ENCODE peak calls at places on chromosomes 4 and X, in nine cellular contexts. One of them, this sample, is unnamed.

GRCh38 chr4:163554870-163555465 is 60.5 kb downstream of the TMA16 start:
- DNase-seq in GM10248: no peak
- DNase-seq in lung: no peak
- DNase-seq in left lung: no peak
- DNase-seq in cardiac fibroblast: peak; percentile 39
- DNase-seq in psoas muscle: no peak
- DNase-seq in heart left ventricle: no peak
- DNase-seq in neural crest cell: no peak
- DNase-seq in testis: no peak
- DNase-seq in this sample: no peak

GRCh38 chr4:30630431-30630830 is 89.7 kb upstream of the PCDH7 start:
- DNase-seq in GM10248: no peak
- DNase-seq in psoas muscle: no peak
- DNase-seq in left lung: no peak
- DNase-seq in heart left ventricle: no peak
- DNase-seq in testis: no peak
- DNase-seq in cardiac fibroblast: no peak
- DNase-seq in neural crest cell: no peak
- DNase-seq in lung: no peak
- DNase-seq in this sample: no peak

GRCh38 chr4:47122592-47123291 is 91.4 kb downstream of the GABRB1 start:
- DNase-seq in heart left ventricle: no peak
- DNase-seq in psoas muscle: no peak
- DNase-seq in testis: peak; percentile 77
- DNase-seq in left lung: no peak
- DNase-seq in lung: peak; percentile 52
- DNase-seq in cardiac fibroblast: peak; percentile 85
- DNase-seq in GM10248: peak; percentile 57
- DNase-seq in neural crest cell: peak; percentile 65
- DNase-seq in this sample: peak; percentile 79

GRCh38 chr4:48898733-48899431 is 7.7 kb downstream of the OCIAD2 start:
- DNase-seq in psoas muscle: no peak
- DNase-seq in left lung: no peak
- DNase-seq in testis: no peak
- DNase-seq in GM10248: no peak
- DNase-seq in cardiac fibroblast: peak; percentile 37
- DNase-seq in lung: no peak
- DNase-seq in heart left ventricle: no peak
- DNase-seq in neural crest cell: no peak
- DNase-seq in this sample: no peak

GRCh38 chr4:73709461-73710033 is 30.8 kb upstream of the CXCL8 start:
- DNase-seq in left lung: no peak
- DNase-seq in cardiac fibroblast: no peak
- DNase-seq in testis: no peak
- DNase-seq in GM10248: no peak
- DNase-seq in neural crest cell: no peak
- DNase-seq in lung: no peak
- DNase-seq in heart left ventricle: no peak
- DNase-seq in psoas muscle: no peak
- DNase-seq in this sample: no peak

GRCh38 chrX:150085881-150086280 is 147.6 kb upstream of the EOLA2 start:
- DNase-seq in testis: no peak
- DNase-seq in neural crest cell: no peak
- DNase-seq in lung: no peak
- DNase-seq in psoas muscle: no peak
- DNase-seq in cardiac fibroblast: peak; percentile 28
- DNase-seq in GM10248: no peak
- DNase-seq in left lung: no peak
- DNase-seq in heart left ventricle: no peak
- DNase-seq in this sample: no peak

GRCh38 chr4:68748181-68748981 is 67.4 kb upstream of the UGT2B10 start:
- DNase-seq in testis: no peak
- DNase-seq in lung: no peak
- DNase-seq in neural crest cell: no peak
- DNase-seq in left lung: no peak
- DNase-seq in cardiac fibroblast: no peak
- DNase-seq in heart left ventricle: no peak
- DNase-seq in psoas muscle: no peak
- DNase-seq in GM10248: no peak
- DNase-seq in this sample: no peak

GRCh38 chr4:142278663-142279062 is 567.4 kb downstream of the INPP4B start:
- DNase-seq in left lung: no peak
- DNase-seq in neural crest cell: no peak
- DNase-seq in heart left ventricle: no peak
- DNase-seq in GM10248: no peak
- DNase-seq in psoas muscle: no peak
- DNase-seq in cardiac fibroblast: no peak
- DNase-seq in testis: no peak
- DNase-seq in lung: no peak
- DNase-seq in this sample: no peak

GRCh38 chrX:121308276-121308805 is 260.9 kb downstream of the GLUD2 start:
- DNase-seq in neural crest cell: peak; percentile 1
- DNase-seq in testis: peak; percentile 37
- DNase-seq in cardiac fibroblast: peak; percentile 71
- DNase-seq in psoas muscle: no peak
- DNase-seq in left lung: no peak
- DNase-seq in lung: no peak
- DNase-seq in GM10248: peak; percentile 32
- DNase-seq in heart left ventricle: no peak
- DNase-seq in this sample: peak; percentile 6

GRCh38 chrX:11665144-11666040 is at the start of gene ARHGAP6:
- DNase-seq in lung: no peak
- DNase-seq in psoas muscle: peak; percentile 49
- DNase-seq in heart left ventricle: peak; percentile 73
- DNase-seq in left lung: peak; percentile 49
- DNase-seq in neural crest cell: peak; percentile 34
- DNase-seq in testis: peak; percentile 50
- DNase-seq in GM10248: peak; percentile 31
- DNase-seq in cardiac fibroblast: peak; percentile 72
- DNase-seq in this sample: peak; percentile 37

DNA sequence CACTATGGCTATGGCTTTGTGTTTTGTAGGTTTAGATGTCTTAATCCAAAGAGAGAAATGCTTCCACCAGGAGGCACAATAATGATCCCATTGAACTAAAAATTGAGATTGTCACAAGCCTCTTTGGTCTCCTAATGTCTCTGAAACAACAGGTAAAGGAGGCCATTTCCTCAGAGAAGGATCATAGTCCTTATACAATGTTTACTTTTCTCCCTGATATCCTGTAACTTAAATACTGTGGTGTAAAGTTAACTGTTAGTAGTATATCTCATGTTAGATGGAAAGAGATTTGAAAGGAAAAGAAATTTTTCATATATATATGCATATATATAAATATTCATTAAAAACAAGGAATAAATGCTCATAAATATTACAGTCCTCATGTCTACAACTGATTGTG is 1230.5 kb downstream of the PCDH18 start:
- DNase-seq in neural crest cell: no peak
- DNase-seq in GM10248: no peak
- DNase-seq in left lung: no peak
- DNase-seq in psoas muscle: no peak
- DNase-seq in cardiac fibroblast: no peak
- DNase-seq in lung: no peak
- DNase-seq in heart left ventricle: no peak
- DNase-seq in testis: no peak
- DNase-seq in this sample: no peak
- TF ChIP-seq CTCF in neural crest cell: no peak
- TF ChIP-seq CTCF in GM10248: no peak
- TF ChIP-seq CTCF in left lung: no peak
- TF ChIP-seq CTCF in psoas muscle: no peak
- TF ChIP-seq CTCF in cardiac fibroblast: no peak
- TF ChIP-seq CTCF in lung: no peak
- TF ChIP-seq CTCF in heart left ventricle: no peak
- TF ChIP-seq CTCF in testis: no peak
- TF ChIP-seq CTCF in this sample: no peak

DNA sequence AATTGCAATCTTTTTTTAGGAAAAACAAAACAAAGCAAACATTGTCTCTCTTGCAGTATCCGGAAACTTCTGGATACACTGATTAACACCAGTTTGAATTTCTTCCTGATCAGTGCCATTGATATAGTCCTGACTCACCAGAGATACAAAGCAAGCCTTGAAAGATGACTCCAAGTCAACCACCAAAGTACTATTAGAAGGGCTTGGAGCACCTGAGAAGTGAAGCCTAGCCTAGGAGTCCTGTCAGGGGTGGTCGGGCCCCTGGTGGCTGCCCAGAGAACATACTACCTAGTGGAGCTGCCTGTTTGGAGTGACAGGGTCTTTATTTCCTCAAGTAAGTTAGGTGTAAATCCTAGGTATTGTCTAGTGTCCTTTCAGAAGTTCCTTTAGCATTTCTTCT is 593.2 kb downstream of the ZNF674 start:
- DNase-seq in left lung: no peak
- DNase-seq in cardiac fibroblast: no peak
- DNase-seq in neural crest cell: no peak
- DNase-seq in lung: no peak
- DNase-seq in testis: no peak
- DNase-seq in heart left ventricle: no peak
- DNase-seq in GM10248: no peak
- DNase-seq in psoas muscle: no peak
- DNase-seq in this sample: no peak
- TF ChIP-seq CTCF in left lung: no peak
- TF ChIP-seq CTCF in cardiac fibroblast: no peak
- TF ChIP-seq CTCF in neural crest cell: no peak
- TF ChIP-seq CTCF in lung: no peak
- TF ChIP-seq CTCF in testis: no peak
- TF ChIP-seq CTCF in heart left ventricle: no peak
- TF ChIP-seq CTCF in GM10248: no peak
- TF ChIP-seq CTCF in psoas muscle: no peak
- TF ChIP-seq CTCF in this sample: no peak

DNA sequence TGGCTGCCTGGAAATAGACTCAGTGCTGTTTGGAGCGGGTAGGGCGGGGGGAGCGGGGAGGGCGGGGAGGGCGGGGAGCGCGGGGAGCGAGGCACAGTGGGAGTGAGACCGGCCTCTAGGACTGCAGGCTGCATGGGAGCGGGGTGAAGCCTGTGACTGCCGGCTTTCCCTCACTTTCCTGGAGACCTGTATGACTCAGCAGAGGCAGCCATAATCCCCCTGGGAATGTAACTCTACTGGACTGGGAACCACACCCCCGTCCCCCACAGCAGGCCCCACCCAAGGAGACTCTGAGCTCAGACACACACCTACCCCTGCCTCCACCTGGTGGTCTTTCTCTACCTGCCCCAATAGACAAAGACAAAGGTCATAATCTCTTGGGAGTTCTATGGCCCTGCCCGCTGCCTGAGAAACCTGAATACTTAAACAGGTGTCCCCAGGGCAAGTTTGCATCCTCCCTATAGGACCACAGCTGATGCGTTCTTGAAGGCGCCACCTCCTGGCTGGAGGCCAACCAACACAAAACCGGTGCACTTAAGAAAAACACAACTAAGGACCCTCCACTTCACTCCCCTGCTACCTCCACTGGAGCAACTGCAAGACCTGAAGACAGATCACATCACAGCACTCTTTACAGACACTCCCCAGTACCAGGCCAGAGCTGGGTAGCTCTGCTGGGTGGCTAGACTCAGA is 18.0 kb downstream of the HDAC8 start:
- DNase-seq in psoas muscle: no peak
- DNase-seq in GM10248: no peak
- DNase-seq in lung: no peak
- DNase-seq in cardiac fibroblast: no peak
- DNase-seq in heart left ventricle: no peak
- DNase-seq in neural crest cell: peak; percentile 1
- DNase-seq in left lung: no peak
- DNase-seq in testis: peak; percentile 17
- DNase-seq in this sample: peak; percentile 20
- TF ChIP-seq CTCF in psoas muscle: no peak
- TF ChIP-seq CTCF in GM10248: no peak
- TF ChIP-seq CTCF in lung: no peak
- TF ChIP-seq CTCF in cardiac fibroblast: no peak
- TF ChIP-seq CTCF in heart left ventricle: no peak
- TF ChIP-seq CTCF in neural crest cell: peak; percentile 5
- TF ChIP-seq CTCF in left lung: no peak
- TF ChIP-seq CTCF in testis: no peak
- TF ChIP-seq CTCF in this sample: peak; percentile 23

DNA sequence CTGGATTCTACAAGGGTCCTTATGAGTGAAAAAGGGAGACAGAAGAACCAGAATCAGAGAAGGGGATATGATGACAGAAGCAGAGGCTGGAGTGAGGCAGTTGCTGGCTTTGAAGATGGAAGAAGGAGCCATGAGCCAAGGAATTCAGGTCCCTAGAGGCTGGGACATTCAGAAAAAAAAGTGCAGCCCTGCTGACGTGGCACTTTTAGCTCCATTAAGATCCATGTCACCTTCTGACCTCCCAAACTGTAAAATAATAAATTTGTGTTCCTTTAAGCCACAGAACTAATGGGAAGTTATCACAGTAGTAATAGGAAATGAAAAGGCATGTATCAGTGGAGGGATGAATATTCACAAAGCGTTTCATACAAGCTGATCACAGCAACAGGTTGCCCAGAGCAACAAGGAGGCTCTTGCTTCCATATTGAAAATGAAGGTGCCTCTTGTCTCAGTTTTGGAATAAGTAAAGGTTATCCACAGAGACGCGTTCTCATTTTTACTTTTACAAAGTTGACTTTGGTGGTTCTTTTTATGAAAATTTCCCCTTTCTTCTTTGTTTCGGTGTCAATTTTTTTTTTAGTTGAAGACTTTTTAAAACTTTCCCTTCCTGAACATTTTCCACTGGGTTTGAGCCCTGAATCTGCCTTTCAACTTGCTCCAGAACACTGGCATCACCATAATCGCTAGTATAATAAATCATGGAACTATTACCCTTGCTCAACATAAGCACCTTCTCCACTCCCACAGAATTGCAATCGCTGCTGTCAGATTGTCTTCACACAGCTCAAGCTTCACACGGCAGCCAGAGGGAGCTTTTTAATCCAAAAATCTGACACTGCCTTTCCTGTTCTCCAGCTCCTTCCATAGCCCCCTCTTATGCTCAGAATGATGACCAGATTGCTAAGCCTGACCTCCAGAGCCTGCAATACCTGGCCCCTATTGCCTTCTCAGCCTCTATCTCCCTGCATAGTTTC is 127.6 kb upstream of the RBPJ start:
- DNase-seq in left lung: no peak
- DNase-seq in psoas muscle: no peak
- DNase-seq in cardiac fibroblast: no peak
- DNase-seq in testis: no peak
- DNase-seq in heart left ventricle: no peak
- DNase-seq in lung: no peak
- DNase-seq in GM10248: peak; percentile 59
- DNase-seq in neural crest cell: no peak
- DNase-seq in this sample: no peak
- TF ChIP-seq CTCF in left lung: no peak
- TF ChIP-seq CTCF in psoas muscle: no peak
- TF ChIP-seq CTCF in cardiac fibroblast: no peak
- TF ChIP-seq CTCF in testis: no peak
- TF ChIP-seq CTCF in heart left ventricle: no peak
- TF ChIP-seq CTCF in lung: no peak
- TF ChIP-seq CTCF in GM10248: no peak
- TF ChIP-seq CTCF in neural crest cell: no peak
- TF ChIP-seq CTCF in this sample: no peak